ENCODE peak calls at places on chromosomes 5 and 9, in six cellular contexts. G is ovary; J is OCI-M1; K is uterus; C is K562; F is stimulated activated CD4-positive, alpha-beta T cell treated with anti-CD3 and anti-CD28 coated beads, Interleukin-1b, Interleukin-23, amount 100 ng/mL, for 48 hours. I is an unnamed sample.
A peak's percentile ranks its signal among the peaks of the same experiment; 100 is the strongest.

GRCh38 chr5:13987843-13988464 is 43.5 kb upstream of the DNAH5 start:
- DNase-seq in F (peak; percentile 5), G (peak; percentile 12), C (peak; percentile 78), J (peak; percentile 59), K (peak; percentile 25), I (no peak)

GRCh38 chr9:110148868-110149267 is 59.1 kb downstream of the C9orf152 start:
- DNase-seq in J (no peak), G (no peak), F (no peak), C (no peak), K (no peak), I (no peak)

GRCh38 chr5:122180863-122181519 is 51.6 kb downstream of the ZNF474 start:
- DNase-seq in F (no peak), G (no peak), C (no peak), J (no peak), K (no peak), I (no peak)

GRCh38 chr5:14665110-14665822 is 748 bp downstream of the OTULIN start:
- DNase-seq in K (peak; percentile 22), G (peak; percentile 16), J (peak; percentile 60), C (no peak), F (peak; percentile 27), I (peak; percentile 51)

GRCh38 chr5:78269088-78269703 is 25.3 kb downstream of the AP3B1 start:
- DNase-seq in G (no peak), F (no peak), J (peak; percentile 63), K (no peak), C (peak; percentile 15), I (no peak)

GRCh38 chr9:93976973-93977372 is 21.8 kb upstream of the BARX1 start:
- DNase-seq in C (peak; percentile 1), F (no peak), K (no peak), G (no peak), J (no peak), I (no peak)

GRCh38 chr5:27477550-27477949 is 439.2 kb upstream of the CDH9 start:
- DNase-seq in G (no peak), C (no peak), K (no peak), F (no peak), J (no peak), I (no peak)

GRCh38 chr5:71932649-71933338 is 174.5 kb upstream of the MAP1B start:
- DNase-seq in F (no peak), C (peak; percentile 23), K (peak; percentile 70), G (peak; percentile 52), J (peak; percentile 61), I (peak; percentile 61)

GRCh38 chr5:142716963-142717362 is 31.1 kb upstream of the FGF1 start:
- DNase-seq in G (no peak), K (no peak), C (no peak), J (peak; percentile 76), F (peak; percentile 46), I (peak; percentile 56)

GRCh38 chr5:159576902-159577301 is 246.6 kb upstream of the IL12B start:
- DNase-seq in J (no peak), K (no peak), C (no peak), G (no peak), F (no peak), I (no peak)

GRCh38 chr5:179400020-179400419 is 54.8 kb upstream of the ADAMTS2 start:
- DNase-seq in C (no peak), K (no peak), J (no peak), F (no peak), G (no peak), I (no peak)

GRCh38 chr5:152723482-152723881 is 318.4 kb upstream of the NMUR2 start:
- DNase-seq in F (no peak), C (no peak), J (no peak), G (no peak), K (no peak), I (no peak)

GRCh38 chr9:33151007-33151557 is 16.1 kb downstream of the B4GALT1 start:
- DNase-seq in K (peak; percentile 64), C (no peak), J (peak; percentile 69), F (no peak), G (peak; percentile 84), I (peak; percentile 64)

GRCh38 chr5:95861221-95861857 is 38.8 kb upstream of the GLRX start:
- DNase-seq in K (peak; percentile 48), J (peak; percentile 49), F (peak; percentile 23), G (peak; percentile 60), C (no peak), I (no peak)

GRCh38 chr5:91591076-91591475 is 208.0 kb upstream of the ARRDC3 start:
- DNase-seq in G (no peak), F (no peak), J (peak; percentile 56), C (no peak), K (no peak), I (no peak)

GRCh38 chr5:35762368-35762767 is 94.3 kb upstream of the IL7R start:
- DNase-seq in C (no peak), F (no peak), G (no peak), J (no peak), K (no peak), I (no peak)

GRCh38 chr9:124315856-124316255 is 58.1 kb downstream of the NEK6 start:
- DNase-seq in G (no peak), K (no peak), F (no peak), C (no peak), J (no peak), I (no peak)

GRCh38 chr5:1193591-1193985 is 7.8 kb upstream of the SLC6A19 start:
- DNase-seq in G (no peak), K (no peak), J (no peak), F (no peak), C (no peak), I (no peak)

GRCh38 chr5:174560861-174561260 is 163.5 kb upstream of the MSX2 start:
- DNase-seq in J (no peak), F (no peak), G (no peak), C (no peak), K (no peak), I (no peak)

GRCh38 chr9:131951905-131952304 is 127.8 kb downstream of the MED27 start:
- DNase-seq in G (no peak), C (no peak), F (no peak), K (no peak), J (no peak), I (no peak)

GRCh38 chr5:115460476-115460875 is 84.1 kb downstream of the FEM1C start:
- DNase-seq in C (no peak), K (no peak), G (no peak), J (peak; percentile 58), F (peak; percentile 25), I (peak; percentile 36)

GRCh38 chr5:141618030-141618803 is 583 bp downstream of the DIAPH1 start:
- DNase-seq in G (peak; percentile 26), F (peak; percentile 71), J (peak; percentile 82), K (peak; percentile 41), C (no peak), I (peak; percentile 92)

GRCh38 chr5:108380531-108381021 is 1.3 kb downstream of the FBXL17 start:
- DNase-seq in F (peak; percentile 30), J (peak; percentile 60), C (peak; percentile 50), K (peak; percentile 51), G (peak; percentile 65), I (peak; percentile 54)

GRCh38 chr5:157470616-157471015 is 10.6 kb downstream of the NIPAL4 start:
- DNase-seq in G (no peak), F (no peak), K (no peak), J (no peak), C (no peak), I (no peak)

GRCh38 chr5:66881475-66882161 is 285.4 kb downstream of the MAST4 start:
- DNase-seq in G (no peak), F (no peak), J (peak; percentile 32), C (no peak), K (peak; percentile 20), I (no peak)

GRCh38 chr5:32814620-32815019 is 103.5 kb downstream of the NPR3 start:
- DNase-seq in C (no peak), K (no peak), J (no peak), F (no peak), G (no peak), I (no peak)

GRCh38 chr9:95848764-95849163 is 26.7 kb upstream of the ERCC6L2 start:
- DNase-seq in J (no peak), K (no peak), F (no peak), C (no peak), G (no peak), I (no peak)

GRCh38 chr5:173872887-173873286 is 15.3 kb upstream of the CPEB4 start:
- DNase-seq in G (no peak), K (no peak), C (no peak), J (no peak), F (no peak), I (no peak)

GRCh38 chr5:61280205-61280604 is 51.9 kb upstream of the ZSWIM6 start:
- DNase-seq in G (no peak), K (no peak), J (peak; percentile 85), C (no peak), F (no peak), I (no peak)

GRCh38 chr5:159456261-159456660 is 126.0 kb upstream of the IL12B start:
- DNase-seq in F (no peak), C (no peak), G (no peak), K (no peak), J (no peak), I (no peak)

GRCh38 chr9:109497193-109498165 is 628 bp downstream of the PTPN3 start:
- DNase-seq in C (no peak), J (no peak), G (no peak), F (no peak), K (no peak), I (peak; percentile 67)

GRCh38 chr9:110427497-110428104 is 89.9 kb upstream of the TXNDC8 start:
- DNase-seq in J (peak; percentile 50), C (peak; percentile 38), F (peak; percentile 16), G (no peak), K (peak; percentile 16), I (peak; percentile 35)

GRCh38 chr5:148665431-148665830 is 11.1 kb upstream of the HTR4 start:
- DNase-seq in J (no peak), K (no peak), C (no peak), G (no peak), F (no peak), I (no peak)

I was measured in pancreas.